ENCODE peak calls at places on chromosomes 6 and 20, in four cellular contexts. D is H1, V is HepG2, E is K562. K is an unnamed sample.

GRCh38 chr20:25863536-25864325 is 167.1 kb upstream of the ZNF337 start:
- DNase-seq in D (no peak), V (peak), E (no peak), K (no peak)

GRCh38 chr20:35369804-35370203 is 42.0 kb downstream of the UQCC1 start:
- DNase-seq in V (peak), E (no peak), D (no peak), K (peak)

GRCh38 chr6:21133902-21134301 is 459.6 kb upstream of the SOX4 start:
- DNase-seq in V (no peak), D (no peak), E (no peak), K (no peak)

GRCh38 chr6:157198425-157199279 is 124.7 kb downstream of the TMEM242 start:
- DNase-seq in E (no peak), D (no peak), V (no peak), K (peak)

GRCh38 chr20:43909720-43910119 is 4.9 kb upstream of the TOX2 start:
- DNase-seq in D (no peak), V (no peak), E (no peak), K (no peak)

GRCh38 chr20:5718896-5719595 is 31.2 kb upstream of the SHLD1 start:
- DNase-seq in E (no peak), V (no peak), D (no peak), K (no peak)

GRCh38 chr20:13852321-13852720 is 67.5 kb downstream of the NDUFAF5 start:
- DNase-seq in V (no peak), D (no peak), E (no peak), K (no peak)

GRCh38 chr20:18255526-18255925 is 32.8 kb upstream of the ZNF133 start:
- DNase-seq in E (no peak), V (no peak), D (no peak), K (no peak)

DNA sequence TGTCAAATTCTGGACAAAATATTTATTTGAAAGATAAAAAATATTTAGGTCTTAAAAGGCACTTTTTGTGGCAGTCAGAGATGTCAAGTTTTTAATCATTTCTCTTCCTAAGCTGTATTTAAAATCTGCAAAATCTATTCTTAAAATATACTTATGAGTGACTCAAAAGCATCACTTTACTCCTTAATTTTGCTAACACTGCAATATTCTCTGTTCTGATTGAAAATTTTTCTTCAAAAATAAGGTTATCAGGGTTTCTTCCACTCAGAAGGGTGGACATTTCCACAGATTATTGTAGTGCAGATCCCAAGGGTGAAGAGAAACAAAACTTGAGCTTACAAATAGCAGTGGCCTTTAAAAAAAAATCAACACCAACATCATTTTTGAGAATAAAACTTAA is 27.5 kb downstream of the PLEKHG1 start:
- DNase-seq in D (no peak), E (no peak), V (no peak), K (no peak)
- TF ChIP-seq MAFK in D (no peak), E (peak), V (peak), K (peak)

GRCh38 chr6:26483727-26484126 is 16.4 kb upstream of the BTN1A1 start:
- DNase-seq in V (no peak), D (no peak), E (no peak), K (no peak)
- H2AFZ ChIP-seq in V (no peak), D (no peak), E (peak), K (no peak)

GRCh38 chr6:101422811-101423210 is 29.3 kb downstream of the GRIK2 start:
- DNase-seq in V (no peak), D (no peak), E (no peak), K (peak)
- TF ChIP-seq MAFK in V (no peak), D (no peak), E (no peak), K (no peak)

DNA sequence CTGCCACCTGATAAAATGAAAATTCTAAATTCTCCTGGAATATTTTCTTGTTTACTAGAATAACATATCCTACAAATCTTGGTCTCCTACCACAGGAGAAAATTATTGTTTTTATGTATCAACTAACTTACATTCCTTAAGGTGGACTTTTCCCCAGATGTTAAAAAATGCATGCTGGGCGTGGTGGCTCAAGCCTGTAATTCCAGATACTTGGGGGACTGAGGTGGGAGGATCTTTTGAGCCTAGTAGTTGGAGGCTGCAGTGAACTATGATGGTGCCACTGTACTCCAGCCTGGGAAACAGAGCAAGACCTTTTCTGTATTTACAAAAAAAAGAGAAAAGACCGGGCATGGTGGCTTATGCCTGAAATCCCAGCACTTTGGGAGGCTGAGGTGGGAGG is 27.9 kb upstream of the TFAP2C start:
- DNase-seq in D (no peak), E (no peak), V (no peak), K (no peak)
- H2AFZ ChIP-seq in D (no peak), E (no peak), V (no peak), K (no peak)

GRCh38 chr6:31877651-31878161 is 1.1 kb downstream of the SLC44A4 start:
- DNase-seq in V (peak), E (no peak), D (no peak), K (no peak)
- TF ChIP-seq MAFK in V (no peak), E (no peak), D (no peak), K (no peak)

GRCh38 chr6:119078449-119079287 is at the start of gene FAM184A:
- DNase-seq in D (peak), E (peak), V (peak), K (peak)

GRCh38 chr6:119076173-119076965 is 2.1 kb downstream of the FAM184A start:
- DNase-seq in D (no peak), V (no peak), E (no peak), K (no peak)

GRCh38 chr6:119076966-119077642 is 1.4 kb downstream of the FAM184A start:
- DNase-seq in E (no peak), D (no peak), V (no peak), K (no peak)

GRCh38 chr6:119077643-119078448 is 618 bp downstream of the FAM184A start:
- DNase-seq in E (peak), V (peak), D (peak), K (no peak)

DNA sequence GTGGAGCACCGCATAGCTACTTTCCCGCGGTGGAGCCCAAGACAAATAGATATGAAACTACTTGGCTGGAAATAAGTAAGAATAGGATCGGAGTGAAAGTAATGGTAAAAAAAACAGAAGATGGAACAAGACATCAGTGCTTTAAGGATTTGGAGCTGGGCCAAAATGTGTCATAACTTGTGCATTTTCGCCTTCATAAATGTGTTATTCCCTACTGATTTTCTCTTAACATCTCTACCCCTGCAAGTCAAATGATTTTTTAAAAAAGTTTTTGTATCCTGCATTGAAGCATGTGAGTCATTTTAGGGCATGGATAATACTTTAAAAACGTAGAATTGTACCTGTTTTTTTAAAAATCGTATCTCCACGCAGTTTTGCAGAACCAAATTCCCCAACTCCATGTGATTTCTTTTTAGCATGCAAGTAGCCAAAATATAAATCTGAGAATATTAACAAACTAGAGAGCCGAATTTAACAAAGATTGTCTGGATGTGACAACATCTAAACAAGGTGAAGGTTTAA is 885 bp upstream of the FAM184A start:
- DNase-seq in D (no peak), E (no peak), V (no peak), K (peak)
- H2AFZ ChIP-seq in D (peak), E (peak), V (no peak), K (peak)

DNA sequence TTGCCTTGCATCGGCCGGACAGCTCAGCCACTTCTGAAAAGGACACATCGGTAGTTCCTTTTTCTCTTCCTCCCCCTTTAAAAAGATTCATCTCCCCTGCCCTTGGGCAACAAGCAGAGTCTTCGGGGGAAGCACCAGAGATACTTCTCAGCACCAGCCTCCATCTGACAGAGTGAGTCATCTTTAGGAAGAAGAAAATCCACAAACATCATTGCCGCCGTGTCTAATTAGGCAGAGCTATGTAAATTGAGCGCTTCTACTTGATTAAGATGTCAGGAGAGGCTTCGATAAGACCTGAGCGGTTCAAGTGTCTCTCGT is 186.4 kb downstream of the TAF4 start:
- DNase-seq in V (no peak), D (no peak), E (no peak), K (no peak)
- TF ChIP-seq MAFK in V (no peak), D (no peak), E (no peak), K (no peak)

DNA sequence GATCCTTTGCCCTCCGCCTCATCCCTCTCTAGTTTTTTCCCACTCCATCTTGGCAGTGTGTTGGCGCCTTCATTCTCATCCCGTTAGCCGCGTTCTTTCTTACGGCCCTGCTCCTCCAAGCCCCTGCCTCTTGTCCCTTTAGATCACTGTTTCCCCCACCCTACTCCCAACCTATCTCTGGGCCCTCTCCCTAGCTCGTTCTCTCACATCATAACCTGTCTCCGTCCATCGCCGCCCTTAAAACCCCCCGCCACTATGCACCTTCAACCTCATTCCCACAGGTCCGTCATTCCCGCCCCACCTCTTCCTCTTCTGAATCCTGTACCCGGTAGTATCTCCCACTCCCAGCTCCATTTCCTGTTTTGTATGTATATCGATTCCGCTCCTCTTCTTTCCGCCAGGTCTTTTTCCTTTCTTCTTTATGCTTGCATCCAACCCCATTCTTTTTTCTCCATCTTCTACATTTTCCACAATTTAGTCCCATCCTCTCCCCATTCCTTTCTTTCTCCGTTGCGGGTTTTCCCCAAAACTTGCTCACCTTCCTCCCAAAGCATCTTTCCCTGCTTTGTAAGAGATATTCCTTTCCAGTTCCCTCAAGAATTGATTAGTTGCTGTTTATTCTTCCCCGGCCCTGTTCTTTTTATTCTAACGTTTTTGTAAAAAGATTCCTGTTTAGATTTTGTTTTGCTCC is 671 bp downstream of the EFHC1 start:
- DNase-seq in D (peak), V (peak), E (peak), K (peak)
- H2AFZ ChIP-seq in D (peak), V (peak), E (peak), K (peak)

GRCh38 chr6:164164921-164165320 is 750.4 kb downstream of the QKI start:
- DNase-seq in D (no peak), V (no peak), E (no peak), K (no peak)

GRCh38 chr6:164163239-164163638 is 748.7 kb downstream of the QKI start:
- DNase-seq in V (no peak), E (no peak), D (no peak), K (no peak)

GRCh38 chr6:164154588-164154987 is 740.1 kb downstream of the QKI start:
- DNase-seq in E (no peak), D (no peak), V (no peak), K (no peak)

GRCh38 chr6:164159061-164159460 is 744.5 kb downstream of the QKI start:
- DNase-seq in D (no peak), E (no peak), V (no peak), K (no peak)
- TF ChIP-seq MAFK in D (no peak), E (no peak), V (no peak), K (no peak)

DNA sequence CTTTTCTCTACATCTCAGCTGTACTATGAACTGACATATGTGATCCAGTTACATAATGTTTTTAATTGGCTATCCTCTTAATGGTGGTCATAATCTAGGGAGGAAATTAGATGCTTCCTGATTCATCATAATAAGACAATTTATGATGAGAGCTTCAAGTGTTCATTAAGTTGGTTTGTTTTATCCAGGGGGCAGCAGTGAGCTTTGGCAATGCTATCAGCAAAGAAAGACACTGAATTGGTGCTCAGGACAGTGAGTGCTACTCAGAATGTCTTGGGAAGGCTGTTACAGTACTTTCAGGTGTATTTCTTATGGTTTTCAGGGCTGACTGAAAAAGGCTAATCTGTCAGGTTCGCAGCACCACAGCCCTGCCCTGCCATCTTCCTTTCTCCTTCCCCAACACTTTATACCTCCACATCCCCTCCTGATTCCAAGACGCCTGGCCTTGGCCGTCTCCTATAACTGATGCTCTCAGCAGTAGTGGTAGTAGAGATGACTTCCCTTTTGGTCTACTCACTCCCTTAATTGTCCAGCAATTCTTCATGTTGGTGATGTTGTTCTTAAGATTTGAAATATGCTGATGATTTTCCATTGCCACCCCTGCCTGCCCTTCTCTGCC is 67.0 kb upstream of the TNFAIP3 start:
- DNase-seq in V (peak), D (no peak), E (peak), K (peak)
- H2AFZ ChIP-seq in V (no peak), D (no peak), E (peak), K (no peak)

K was measured in IMR-90.